ENCODE peak calls at places on chromosome 16, in eight cellular contexts. Q, X, T, I, F, Y, C and M are unnamed samples.

GRCh38 chr16:56938664-56939513 is 6.9 kb downstream of the HERPUD1 start:
- DNase-seq in Q (no peak), X (no peak), T (no peak), I (no peak), F (no peak), Y (no peak), C (no peak), M (no peak)

GRCh38 chr16:29943846-29944669 is 17.8 kb upstream of the TMEM219 start:
- DNase-seq in Q (peak), X (no peak), T (peak), I (peak), F (no peak), Y (no peak), C (peak), M (peak)

GRCh38 chr16:17067882-17068281 is 402.9 kb downstream of the XYLT1 start:
- DNase-seq in Q (no peak), X (no peak), T (no peak), I (no peak), F (no peak), Y (no peak), C (no peak), M (no peak)

GRCh38 chr16:53598513-53599266 is 95.7 kb upstream of the AKTIP start:
- DNase-seq in Q (no peak), X (no peak), T (peak), I (no peak), F (no peak), Y (no peak), C (no peak), M (no peak)

GRCh38 chr16:25143898-25144297 is 32.4 kb downstream of the LCMT1 start:
- DNase-seq in Q (no peak), X (no peak), T (no peak), I (peak), F (no peak), Y (no peak), C (no peak), M (peak)

GRCh38 chr16:83940630-83941378 is 12.2 kb upstream of the OSGIN1 start:
- DNase-seq in Q (no peak), X (no peak), T (no peak), I (no peak), F (no peak), Y (no peak), C (no peak), M (no peak)

GRCh38 chr16:57299009-57299718 is 14.7 kb upstream of the PLLP start:
- DNase-seq in Q (no peak), X (peak), T (no peak), I (no peak), F (no peak), Y (peak), C (peak), M (peak)

GRCh38 chr16:66903544-66904427 is 14.9 kb downstream of the CDH16 start:
- DNase-seq in Q (no peak), X (peak), T (no peak), I (no peak), F (no peak), Y (no peak), C (no peak), M (no peak)

GRCh38 chr16:50306287-50306686 is 39.9 kb downstream of the ADCY7 start:
- DNase-seq in Q (no peak), X (peak), T (no peak), I (no peak), F (no peak), Y (peak), C (no peak), M (no peak)

GRCh38 chr16:6684076-6684673 is 648.5 kb upstream of the RBFOX1 start:
- DNase-seq in Q (no peak), X (peak), T (no peak), I (peak), F (no peak), Y (peak), C (peak), M (peak)

GRCh38 chr16:55655709-55656694 is at the start of gene SLC6A2:
- DNase-seq in Q (no peak), X (peak), T (no peak), I (no peak), F (no peak), Y (peak), C (no peak), M (no peak)

GRCh38 chr16:81855552-81856153 is 76.6 kb downstream of the PLCG2 start:
- DNase-seq in Q (no peak), X (no peak), T (no peak), I (no peak), F (no peak), Y (no peak), C (no peak), M (no peak)

GRCh38 chr16:23072084-23072599 is 77.1 kb downstream of the USP31 start:
- DNase-seq in Q (no peak), X (peak), T (peak), I (no peak), F (no peak), Y (no peak), C (no peak), M (peak)

GRCh38 chr16:17389392-17389791 is 81.4 kb downstream of the XYLT1 start:
- DNase-seq in Q (no peak), X (no peak), T (no peak), I (no peak), F (no peak), Y (no peak), C (no peak), M (no peak)

GRCh38 chr16:82735696-82736095 is 108.9 kb downstream of the CDH13 start:
- DNase-seq in Q (no peak), X (no peak), T (no peak), I (no peak), F (no peak), Y (no peak), C (no peak), M (no peak)

GRCh38 chr16:78297066-78297666 is 197.7 kb downstream of the WWOX start:
- DNase-seq in Q (no peak), X (no peak), T (no peak), I (no peak), F (no peak), Y (no peak), C (peak), M (no peak)

GRCh38 chr16:4743217-4743897 is 9.0 kb downstream of the DNAAF8 start:
- DNase-seq in Q (no peak), X (no peak), T (no peak), I (no peak), F (no peak), Y (no peak), C (no peak), M (no peak)

GRCh38 chr16:53771655-53772497 is 67.9 kb downstream of the FTO start:
- DNase-seq in Q (no peak), X (no peak), T (no peak), I (no peak), F (no peak), Y (no peak), C (no peak), M (no peak)

GRCh38 chr16:49986351-49987124 is 38.5 kb upstream of the CNEP1R1 start:
- DNase-seq in Q (peak), X (peak), T (peak), I (peak), F (no peak), Y (no peak), C (peak), M (no peak)

GRCh38 chr16:82824408-82824807 is 197.6 kb downstream of the CDH13 start:
- DNase-seq in Q (no peak), X (no peak), T (no peak), I (peak), F (no peak), Y (no peak), C (no peak), M (peak)

GRCh38 chr16:56961851-56962281 is at the start of gene CETP:
- DNase-seq in Q (no peak), X (no peak), T (no peak), I (no peak), F (no peak), Y (no peak), C (no peak), M (no peak)

GRCh38 chr16:67833035-67833417 is 9.1 kb upstream of the THAP11 start:
- DNase-seq in Q (no peak), X (no peak), T (no peak), I (peak), F (no peak), Y (no peak), C (no peak), M (no peak)

GRCh38 chr16:79283578-79283977 is 317.0 kb downstream of the MAF start:
- DNase-seq in Q (no peak), X (no peak), T (no peak), I (no peak), F (no peak), Y (no peak), C (no peak), M (no peak)

GRCh38 chr16:726438-727290 is at the start of the genes CCDC78 and HAGHL:
- DNase-seq in Q (no peak), X (peak), T (peak), I (peak), F (no peak), Y (peak), C (no peak), M (no peak)

GRCh38 chr16:54116126-54116525 is 170.5 kb downstream of the IRX3 start:
- DNase-seq in Q (no peak), X (peak), T (no peak), I (no peak), F (no peak), Y (no peak), C (no peak), M (no peak)

GRCh38 chr16:54193656-54194007 is 93.0 kb downstream of the IRX3 start:
- DNase-seq in Q (peak), X (peak), T (peak), I (peak), F (peak), Y (peak), C (peak), M (peak)

GRCh38 chr16:27378871-27379580 is 22.9 kb upstream of the IL21R start:
- DNase-seq in Q (no peak), X (no peak), T (no peak), I (no peak), F (no peak), Y (no peak), C (no peak), M (no peak)

GRCh38 chr16:28607116-28607623 is 2.7 kb downstream of the SULT1A1 start:
- DNase-seq in Q (no peak), X (no peak), T (no peak), I (no peak), F (no peak), Y (no peak), C (no peak), M (no peak)

GRCh38 chr16:48831081-48831722 is 221.2 kb upstream of the N4BP1 start:
- DNase-seq in Q (peak), X (no peak), T (no peak), I (peak), F (no peak), Y (peak), C (peak), M (peak)

GRCh38 chr16:77888786-77889185 is 100.4 kb downstream of the VAT1L start:
- DNase-seq in Q (no peak), X (no peak), T (no peak), I (no peak), F (no peak), Y (no peak), C (no peak), M (no peak)

GRCh38 chr16:67248401-67249177 is at the start of gene SLC9A5:
- DNase-seq in Q (no peak), X (peak), T (peak), I (peak), F (no peak), Y (peak), C (no peak), M (no peak)

GRCh38 chr16:28264656-28265055 is 27.7 kb upstream of the SBK1 start:
- DNase-seq in Q (no peak), X (no peak), T (no peak), I (peak), F (no peak), Y (no peak), C (no peak), M (no peak)

GRCh38 chr16:29862383-29862883 is 593 bp downstream of the CDIPT start:
- DNase-seq in Q (no peak), X (peak), T (peak), I (peak), F (no peak), Y (no peak), C (no peak), M (no peak)

GRCh38 chr16:11797957-11798299 is 870 bp upstream of the ZC3H7A start:
- DNase-seq in Q (no peak), X (peak), T (peak), I (peak), F (no peak), Y (no peak), C (no peak), M (peak)

GRCh38 chr16:67959930-67960329 is 8.5 kb downstream of the SLC12A4 start:
- DNase-seq in Q (no peak), X (no peak), T (no peak), I (no peak), F (no peak), Y (no peak), C (no peak), M (no peak)

GRCh38 chr16:17476414-17477259 is 5.9 kb upstream of the XYLT1 start:
- DNase-seq in Q (peak), X (peak), T (peak), I (peak), F (no peak), Y (peak), C (peak), M (peak)

GRCh38 chr16:72935896-72936295 is 112.0 kb downstream of the ZFHX3 start:
- DNase-seq in Q (no peak), X (no peak), T (no peak), I (no peak), F (no peak), Y (no peak), C (no peak), M (no peak)

GRCh38 chr16:89828199-89828869 is at the start of gene SPIRE2:
- DNase-seq in Q (no peak), X (peak), T (peak), I (peak), F (no peak), Y (peak), C (no peak), M (no peak)

GRCh38 chr16:53664724-53665345 is 38.8 kb downstream of the RPGRIP1L start:
- DNase-seq in Q (no peak), X (no peak), T (no peak), I (no peak), F (peak), Y (no peak), C (no peak), M (no peak)

GRCh38 chr16:73697336-73697735 is 599.3 kb upstream of the PSMD7 start:
- DNase-seq in Q (no peak), X (no peak), T (no peak), I (no peak), F (no peak), Y (no peak), C (no peak), M (no peak)

GRCh38 chr16:69112285-69113129 is 7.1 kb downstream of the HAS3 start:
- DNase-seq in Q (no peak), X (peak), T (peak), I (peak), F (no peak), Y (peak), C (peak), M (peak)
- TF ChIP-seq MAX in Q (no peak), X (no peak), T (no peak), I (no peak), F (no peak), Y (no peak), C (no peak), M (no peak)

DNA sequence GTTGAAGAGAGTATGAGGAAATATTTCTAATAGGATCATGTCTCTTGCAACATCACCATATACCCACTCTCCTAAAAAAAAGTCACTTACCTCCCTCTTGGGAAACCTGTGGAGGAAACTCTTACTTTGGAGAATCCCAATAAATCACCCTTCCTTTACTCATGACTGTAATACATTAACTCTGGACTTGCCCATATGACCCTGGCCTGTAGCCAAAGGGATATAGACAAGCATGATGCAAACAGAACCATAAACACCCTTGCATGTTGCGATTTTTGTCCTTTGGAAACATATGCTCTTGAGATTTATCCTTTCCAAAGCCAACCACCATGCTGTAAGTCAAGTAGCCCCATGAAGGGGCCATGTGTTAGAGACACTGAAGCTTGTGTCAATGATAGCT is 19.5 kb downstream of the CDH11 start:
- DNase-seq in Q (no peak), X (no peak), T (no peak), I (no peak), F (no peak), Y (no peak), C (no peak), M (no peak)
- H3K27ac ChIP-seq in Q (no peak), X (no peak), T (no peak), I (no peak), F (no peak), Y (no peak), C (no peak), M (no peak)

GRCh38 chr16:9457215-9457614 is 365.8 kb downstream of the HAPSTR1 start:
- DNase-seq in Q (no peak), X (no peak), T (no peak), I (no peak), F (no peak), Y (no peak), C (no peak), M (no peak)
- TF ChIP-seq MAX in Q (no peak), X (no peak), T (no peak), I (no peak), F (no peak), Y (no peak), C (no peak), M (no peak)

GRCh38 chr16:86511317-86512161 is 1.2 kb downstream of the FOXF1 start:
- DNase-seq in Q (no peak), X (no peak), T (no peak), I (no peak), F (no peak), Y (no peak), C (no peak), M (no peak)

GRCh38 chr16:86510465-86511261 is at the start of gene FOXF1:
- DNase-seq in Q (no peak), X (no peak), T (peak), I (no peak), F (no peak), Y (peak), C (no peak), M (no peak)

GRCh38 chr16:86508947-86509758 is 1.2 kb upstream of the FOXF1 start:
- DNase-seq in Q (peak), X (no peak), T (peak), I (no peak), F (no peak), Y (peak), C (no peak), M (no peak)

GRCh38 chr16:86508028-86508946 is 2.0 kb upstream of the FOXF1 start:
- DNase-seq in Q (no peak), X (no peak), T (no peak), I (no peak), F (no peak), Y (peak), C (no peak), M (no peak)

GRCh38 chr16:86509759-86510464 is 415 bp upstream of the FOXF1 start:
- DNase-seq in Q (no peak), X (no peak), T (peak), I (no peak), F (no peak), Y (peak), C (no peak), M (no peak)
- H3K27ac ChIP-seq in Q (peak), X (no peak), T (no peak), I (no peak), F (no peak), Y (no peak), C (no peak), M (no peak)

DNA sequence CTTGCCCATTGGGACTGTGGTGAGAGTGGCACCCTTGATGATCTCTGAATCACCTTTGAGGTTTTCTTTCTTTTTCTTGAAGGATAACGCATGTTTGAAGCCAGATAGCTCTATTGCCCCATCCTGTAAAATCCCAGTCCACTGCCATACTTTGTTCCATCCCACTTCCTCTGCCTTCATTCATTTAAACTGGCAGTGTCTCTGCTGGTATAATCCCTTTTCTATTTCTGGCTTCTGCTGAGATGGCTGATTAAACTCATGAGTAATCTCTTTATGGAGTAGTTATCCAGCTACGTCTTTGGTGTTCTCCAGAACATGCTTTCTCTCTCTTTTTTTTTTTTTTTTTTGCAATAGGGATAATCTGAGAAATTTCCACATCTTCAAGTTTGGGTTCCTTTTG is 656.5 kb upstream of the SALL1 start:
- DNase-seq in Q (no peak), X (no peak), T (no peak), I (no peak), F (no peak), Y (no peak), C (no peak), M (no peak)
- TF ChIP-seq MAX in Q (no peak), X (no peak), T (no peak), I (no peak), F (no peak), Y (no peak), C (no peak), M (no peak)

DNA sequence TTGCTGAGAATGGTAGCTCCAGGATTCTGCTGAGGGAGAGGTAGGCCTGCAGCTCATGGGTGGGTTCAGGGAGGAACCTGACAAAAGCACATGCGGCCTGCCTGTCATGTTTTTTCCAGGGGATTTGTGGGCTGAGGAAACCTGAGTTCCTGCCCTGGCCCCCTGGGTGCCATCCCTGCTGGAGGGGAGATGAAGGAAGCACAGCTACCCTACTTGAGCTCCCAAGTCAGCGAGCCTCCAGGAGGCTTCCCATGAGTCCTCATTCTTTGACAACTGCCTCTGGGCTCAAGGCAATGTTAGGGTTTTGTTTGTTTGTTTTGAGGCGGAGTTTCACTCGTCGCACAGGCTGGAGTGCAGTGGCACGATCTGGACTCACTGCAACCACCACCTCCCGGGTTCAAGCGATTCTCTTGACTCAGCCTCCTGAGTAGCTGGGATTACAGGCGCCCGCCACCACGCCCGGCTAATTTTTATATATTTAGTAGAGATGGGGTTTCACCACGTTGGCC is 12.1 kb upstream of the FLYWCH1 start:
- DNase-seq in Q (no peak), X (no peak), T (no peak), I (no peak), F (no peak), Y (no peak), C (no peak), M (no peak)
- H3K27ac ChIP-seq in Q (no peak), X (no peak), T (no peak), I (no peak), F (no peak), Y (no peak), C (peak), M (no peak)

DNA sequence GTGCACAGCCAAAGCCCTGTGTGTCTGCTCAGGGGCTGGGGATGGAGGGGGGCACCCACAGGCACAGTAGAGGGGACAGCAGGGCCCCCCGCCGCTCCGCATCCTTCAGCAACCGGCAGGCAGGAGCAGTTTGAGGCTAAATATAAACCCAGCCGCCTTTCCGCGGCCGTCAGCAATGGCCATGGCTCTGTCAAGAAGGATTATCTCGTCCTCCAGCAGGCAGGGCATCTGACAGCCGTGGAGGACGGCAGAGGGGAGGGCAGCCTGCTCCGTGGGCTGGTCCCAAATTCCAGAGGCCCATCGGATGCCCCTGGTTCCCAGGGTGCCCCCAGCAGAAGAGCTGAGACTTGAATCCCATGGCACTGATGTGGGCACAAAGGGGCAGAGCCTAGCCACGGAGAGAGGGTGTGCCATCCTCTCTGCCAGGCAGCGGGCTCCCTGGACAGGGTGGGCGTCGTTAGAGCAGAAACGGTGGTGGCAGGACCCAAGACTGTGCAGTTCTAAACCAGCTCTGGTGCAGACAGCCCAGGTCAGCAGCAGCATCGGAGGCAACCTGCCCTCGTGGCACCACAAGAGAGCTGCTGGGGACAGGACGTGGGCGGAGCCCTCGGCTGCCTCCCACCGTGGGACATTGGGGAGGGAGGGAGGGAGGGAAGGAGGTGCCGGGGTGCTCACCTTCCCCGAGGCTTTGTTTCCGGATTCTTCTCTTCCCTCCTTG is 198.8 kb upstream of the CIBAR2 start:
- DNase-seq in Q (no peak), X (no peak), T (no peak), I (peak), F (no peak), Y (no peak), C (no peak), M (no peak)
- TF ChIP-seq MAX in Q (no peak), X (no peak), T (no peak), I (no peak), F (no peak), Y (peak), C (no peak), M (no peak)

GRCh38 chr16:2473999-2474876 is 689 bp upstream of the TBC1D24 start:
- DNase-seq in Q (no peak), X (peak), T (peak), I (peak), F (no peak), Y (peak), C (no peak), M (peak)
- H3K27ac ChIP-seq in Q (peak), X (peak), T (peak), I (peak), F (peak), Y (no peak), C (peak), M (peak)